ENCODE peak calls at places on chromosomes 2 and 18, in four cellular contexts. V, R, O and W are unnamed samples.

GRCh38 chr2:221676566-221677172 is 104.6 kb upstream of the EPHA4 start:
- DNase-seq in V (no peak), R (peak; percentile 14), O (no peak), W (no peak)

GRCh38 chr18:26561769-26562168 is 13.4 kb upstream of the KCTD1 start:
- DNase-seq in V (no peak), R (no peak), O (no peak), W (no peak)

GRCh38 chr18:22188551-22189267 is 19.3 kb downstream of the GATA6 start:
- DNase-seq in V (no peak), R (no peak), O (no peak), W (no peak)

GRCh38 chr2:207505728-207506127 is 24.0 kb upstream of the CREB1 start:
- DNase-seq in V (no peak), R (no peak), O (no peak), W (peak; percentile 91)

GRCh38 chr2:43075054-43075593 is 151.3 kb downstream of the ZFP36L2 start:
- DNase-seq in V (peak; percentile 76), R (peak; percentile 84), O (peak; percentile 86), W (peak; percentile 97)

GRCh38 chr2:42317945-42318344 is 43.1 kb downstream of the COX7A2L start:
- DNase-seq in V (no peak), R (no peak), O (no peak), W (no peak)

GRCh38 chr2:26002617-26003310 is 20.5 kb upstream of the KIF3C start:
- DNase-seq in V (no peak), R (no peak), O (peak; percentile 42), W (no peak)

GRCh38 chr2:235594041-235594440 is 100.2 kb downstream of the AGAP1 start:
- DNase-seq in V (no peak), R (no peak), O (no peak), W (no peak)

GRCh38 chr2:235026137-235026536 is 74.3 kb downstream of the SH3BP4 start:
- DNase-seq in V (no peak), R (no peak), O (no peak), W (peak; percentile 90)

GRCh38 chr2:7994397-7994951 is 687.4 kb upstream of the ID2 start:
- DNase-seq in V (peak; percentile 17), R (no peak), O (peak; percentile 61), W (no peak)

GRCh38 chr2:148876190-148876588 is 1.2 kb downstream of the KIF5C start:
- DNase-seq in V (no peak), R (no peak), O (no peak), W (no peak)

GRCh38 chr2:99420751-99421299 is 69.0 kb downstream of the REV1 start:
- DNase-seq in V (no peak), R (no peak), O (no peak), W (no peak)

GRCh38 chr2:239188536-239188935 is 212.3 kb downstream of the HDAC4 start:
- DNase-seq in V (no peak), R (no peak), O (no peak), W (peak; percentile 29)

GRCh38 chr2:226618875-226619605 is 180.6 kb downstream of the IRS1 start:
- DNase-seq in V (no peak), R (no peak), O (no peak), W (no peak)

GRCh38 chr2:19850056-19850455 is 51.7 kb downstream of the TTC32 start:
- DNase-seq in V (no peak), R (no peak), O (no peak), W (no peak)

GRCh38 chr2:41595235-41595634 is 452.6 kb upstream of the PKDCC start:
- DNase-seq in V (no peak), R (no peak), O (no peak), W (no peak)

GRCh38 chr2:82282111-82282882 is 1977.7 kb upstream of the LRRTM1 start:
- DNase-seq in V (no peak), R (no peak), O (no peak), W (no peak)

GRCh38 chr18:23629444-23629946 is 33.2 kb downstream of the ANKRD29 start:
- DNase-seq in V (no peak), R (no peak), O (no peak), W (no peak)

GRCh38 chr18:62128157-62128556 is 58.7 kb downstream of the PIGN start:
- DNase-seq in V (no peak), R (peak; percentile 62), O (no peak), W (peak; percentile 58)

GRCh38 chr2:54469484-54470053 is 13.4 kb downstream of the SPTBN1 start:
- DNase-seq in V (no peak), R (no peak), O (peak; percentile 43), W (no peak)

GRCh38 chr18:2263303-2263702 is 308.0 kb downstream of the METTL4 start:
- DNase-seq in V (no peak), R (no peak), O (no peak), W (no peak)

GRCh38 chr2:57180042-57180567 is 866.5 kb upstream of the VRK2 start:
- DNase-seq in V (no peak), R (no peak), O (no peak), W (peak; percentile 23)

GRCh38 chr2:121202541-121203310 is 82.3 kb downstream of the TFCP2L1 start:
- DNase-seq in V (no peak), R (no peak), O (no peak), W (no peak)

GRCh38 chr2:222722327-222722946 is 51.0 kb downstream of the MOGAT1 start:
- DNase-seq in V (no peak), R (no peak), O (peak; percentile 52), W (no peak)

GRCh38 chr2:2768476-2768875 is 437.4 kb upstream of the MYT1L start:
- DNase-seq in V (no peak), R (no peak), O (no peak), W (no peak)

DNA sequence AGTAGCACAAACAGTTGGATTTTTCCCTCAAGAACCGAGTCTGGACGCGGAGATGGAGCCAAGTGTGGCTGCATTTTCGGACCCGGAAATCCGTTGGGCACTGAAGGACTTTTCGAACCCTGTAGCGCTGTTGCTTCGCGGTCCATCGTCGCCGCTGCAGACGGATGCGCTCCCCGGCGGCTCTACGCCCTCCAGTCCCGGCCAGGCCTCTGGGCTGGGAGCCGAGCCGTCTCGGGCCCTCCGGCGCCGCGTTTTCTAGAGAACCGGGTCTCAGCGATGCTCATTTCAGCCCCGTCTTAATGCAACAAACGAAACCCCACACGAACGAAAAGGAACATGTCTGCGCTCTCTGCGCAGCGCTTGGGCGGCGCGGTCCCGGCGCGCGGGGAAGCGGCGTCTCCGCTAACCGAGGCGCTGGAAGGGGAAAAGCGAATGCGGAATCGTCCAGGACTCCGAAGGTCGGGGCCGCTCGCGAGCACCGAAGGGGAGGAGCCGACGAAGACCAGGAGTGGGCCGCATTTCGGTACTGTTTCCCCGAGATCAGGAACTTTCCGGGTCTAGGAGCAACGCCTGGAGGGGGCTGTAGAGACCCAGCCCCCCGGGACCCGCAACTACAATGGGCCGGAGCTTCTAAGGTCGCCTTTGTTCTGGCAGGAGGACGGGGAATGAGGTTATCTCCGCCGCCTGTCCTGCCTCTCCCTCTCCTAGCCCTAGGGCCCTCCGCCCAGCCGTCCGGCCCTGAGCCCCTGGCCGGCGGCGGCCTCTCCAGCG is 3.2 kb downstream of the EMX1 start:
- DNase-seq in V (no peak), R (no peak), O (no peak), W (no peak)
- H3K4me3 ChIP-seq in V (peak overlapping the region; percentile 39), R (peak overlapping the region; percentile 19), O (peak overlapping the region; percentile 38), W (no peak overlapping the region)

GRCh38 chr2:175500255-175500654 is 318.7 kb upstream of the ATP5MC3 start:
- DNase-seq in V (no peak), R (no peak), O (no peak), W (no peak)
- H3K27ac ChIP-seq in V (no peak overlapping the region), R (no peak overlapping the region), O (no peak overlapping the region), W (no peak overlapping the region)

GRCh38 chr18:71899183-71899582 is 645.0 kb downstream of the CBLN2 start:
- DNase-seq in V (no peak), R (no peak), O (no peak), W (no peak)
- H3K9me3 ChIP-seq in V (peaks cover 11% of the 10 kb centered on the region), R (no peaks in the 10 kb centered on the region), O (no peaks in the 10 kb centered on the region), W (no peaks in the 10 kb centered on the region)

DNA sequence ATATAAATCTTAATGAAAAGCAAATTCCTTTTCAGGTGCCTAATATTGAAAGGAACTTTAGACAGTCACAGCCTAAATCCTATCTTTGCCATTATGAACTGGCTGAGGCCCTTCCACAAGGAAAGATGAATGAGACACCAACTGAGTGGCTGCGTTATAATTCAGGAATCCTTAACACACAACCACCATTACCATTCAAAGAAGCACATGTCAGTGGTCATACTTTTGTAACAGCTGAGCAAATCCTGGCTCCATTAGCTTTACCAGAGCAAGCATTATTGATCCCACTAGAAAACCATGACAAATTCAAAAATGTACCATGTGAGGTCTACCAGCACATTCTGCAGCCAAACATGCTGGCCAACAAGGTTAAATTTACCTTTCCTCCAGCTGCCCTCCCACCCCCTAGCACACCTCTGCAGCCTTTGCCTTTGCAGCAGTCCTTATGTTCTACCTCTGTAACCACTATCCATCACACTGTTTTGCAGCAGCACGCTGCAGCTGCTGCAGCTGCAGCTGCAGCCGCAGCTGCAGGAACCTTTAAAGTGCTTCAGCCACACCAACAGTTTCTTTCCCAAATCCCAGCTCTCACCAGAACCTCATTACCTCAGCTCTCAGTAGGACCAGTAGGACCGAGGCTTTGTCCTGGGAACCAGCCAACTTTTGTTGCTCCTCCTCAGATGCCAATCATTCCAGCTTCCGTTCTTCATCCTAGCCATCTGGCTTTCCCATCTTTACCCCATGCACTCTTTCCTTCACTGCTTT is 340.1 kb downstream of the ZNF804A start:
- DNase-seq in V (no peak), R (peak; percentile 89), O (no peak), W (no peak)
- H3K4me3 ChIP-seq in V (no peak overlapping the region), R (peak overlapping the region; percentile 10), O (no peak overlapping the region), W (no peak overlapping the region)

GRCh38 chr2:66509326-66509811 is 74.4 kb downstream of the MEIS1 start:
- DNase-seq in V (no peak), R (no peak), O (no peak), W (no peak)

GRCh38 chr2:66512626-66513025 is 77.7 kb downstream of the MEIS1 start:
- DNase-seq in V (no peak), R (no peak), O (no peak), W (no peak)

GRCh38 chr2:66508358-66509071 is 73.6 kb downstream of the MEIS1 start:
- DNase-seq in V (no peak), R (no peak), O (no peak), W (no peak)

GRCh38 chr2:66506265-66506664 is 71.3 kb downstream of the MEIS1 start:
- DNase-seq in V (no peak), R (no peak), O (no peak), W (no peak)

GRCh38 chr2:66507673-66508127 is 72.8 kb downstream of the MEIS1 start:
- DNase-seq in V (no peak), R (no peak), O (no peak), W (no peak)
- H3K27ac ChIP-seq in V (peak overlapping the region; percentile 15), R (no peak overlapping the region), O (peak overlapping the region; percentile 9), W (no peak overlapping the region)

DNA sequence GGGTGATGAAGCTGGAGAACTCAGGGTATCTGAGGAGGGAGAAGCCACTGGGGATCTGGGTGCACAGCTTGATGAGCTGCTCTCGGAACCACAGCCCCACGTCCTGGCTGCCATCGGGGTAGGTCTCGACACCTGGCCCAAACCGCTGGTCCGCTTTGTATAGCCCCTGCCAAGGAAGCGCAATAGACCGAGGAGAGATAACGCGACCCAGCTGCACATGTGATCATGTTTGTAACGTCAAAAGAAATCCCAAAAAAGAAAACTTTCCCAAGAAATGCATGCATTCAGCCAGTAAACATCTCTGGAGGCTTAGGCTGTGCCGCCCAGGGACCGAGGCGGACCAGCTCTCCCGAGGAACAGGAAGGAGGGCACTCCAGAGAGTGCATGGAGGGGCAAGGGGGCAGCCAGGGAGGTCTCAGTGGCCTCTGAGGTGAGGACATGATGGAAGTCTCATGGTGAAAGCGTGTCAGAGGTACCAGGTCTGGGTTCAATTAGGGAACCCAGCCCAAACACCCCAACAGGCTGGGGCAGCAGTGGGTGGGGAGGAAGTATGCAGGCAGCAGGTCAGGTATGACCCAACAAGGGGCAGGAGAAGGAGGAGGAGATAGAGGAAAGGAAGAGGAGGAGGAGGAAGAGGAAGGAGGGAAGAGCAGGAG is 28.3 kb downstream of the ANKMY1 start:
- DNase-seq in V (no peak), R (no peak), O (no peak), W (no peak)
- H3K9me3 ChIP-seq in V (peaks cover 50% of the 10 kb centered on the region), R (peaks cover 21% of the 10 kb centered on the region), O (peaks cover 20% of the 10 kb centered on the region), W (peaks cover 27% of the 10 kb centered on the region)